ENCODE peak calls at places on chromosomes 12 and 14, in six cellular contexts. One of them, this sample, is unnamed.

GRCh38 chr12:132178801-132179401 is 34.6 kb downstream of the NOC4L start:
- DNase-seq in skeletal muscle cell: no peak
- DNase-seq in osteoblast: no peak
- DNase-seq in cardiac fibroblast: no peak
- DNase-seq in NCI-H2081: peak
- DNase-seq in pons: no peak
- DNase-seq in this sample: no peak

GRCh38 chr14:64682173-64682710 is 22.0 kb upstream of the PLEKHG3 start:
- DNase-seq in NCI-H2081: no peak
- DNase-seq in osteoblast: peak
- DNase-seq in cardiac fibroblast: peak
- DNase-seq in skeletal muscle cell: no peak
- DNase-seq in pons: peak
- DNase-seq in this sample: no peak

GRCh38 chr12:27524839-27525238 is 833 bp downstream of the PPFIBP1 start:
- DNase-seq in osteoblast: no peak
- DNase-seq in pons: peak
- DNase-seq in NCI-H2081: no peak
- DNase-seq in cardiac fibroblast: peak
- DNase-seq in skeletal muscle cell: no peak
- DNase-seq in this sample: no peak

GRCh38 chr12:64256166-64256800 is 34.2 kb upstream of the KICS2 start:
- DNase-seq in NCI-H2081: peak
- DNase-seq in pons: peak
- DNase-seq in cardiac fibroblast: peak
- DNase-seq in osteoblast: peak
- DNase-seq in skeletal muscle cell: peak
- DNase-seq in this sample: peak

GRCh38 chr12:53180931-53181645 is 363 bp upstream of the CSAD start:
- DNase-seq in cardiac fibroblast: peak
- DNase-seq in skeletal muscle cell: no peak
- DNase-seq in NCI-H2081: peak
- DNase-seq in pons: no peak
- DNase-seq in osteoblast: peak
- DNase-seq in this sample: peak

GRCh38 chr12:68094195-68094594 is 65.3 kb downstream of the IFNG start:
- DNase-seq in osteoblast: no peak
- DNase-seq in skeletal muscle cell: no peak
- DNase-seq in cardiac fibroblast: no peak
- DNase-seq in pons: no peak
- DNase-seq in NCI-H2081: no peak
- DNase-seq in this sample: no peak

GRCh38 chr14:90045608-90046007 is 16.2 kb upstream of the KCNK13 start:
- DNase-seq in osteoblast: no peak
- DNase-seq in NCI-H2081: no peak
- DNase-seq in pons: no peak
- DNase-seq in skeletal muscle cell: no peak
- DNase-seq in cardiac fibroblast: no peak
- DNase-seq in this sample: no peak

GRCh38 chr14:100433428-100433814 is 110.3 kb downstream of the SLC25A47 start:
- DNase-seq in skeletal muscle cell: no peak
- DNase-seq in osteoblast: no peak
- DNase-seq in cardiac fibroblast: no peak
- DNase-seq in NCI-H2081: no peak
- DNase-seq in pons: no peak
- DNase-seq in this sample: no peak

GRCh38 chr12:27164330-27165045 is 79.6 kb upstream of the STK38L start:
- DNase-seq in skeletal muscle cell: no peak
- DNase-seq in NCI-H2081: no peak
- DNase-seq in cardiac fibroblast: no peak
- DNase-seq in osteoblast: no peak
- DNase-seq in pons: no peak
- DNase-seq in this sample: no peak

GRCh38 chr14:50726372-50727107 is 58.4 kb upstream of the SAV1 start:
- DNase-seq in osteoblast: peak
- DNase-seq in skeletal muscle cell: peak
- DNase-seq in pons: no peak
- DNase-seq in NCI-H2081: no peak
- DNase-seq in cardiac fibroblast: peak
- DNase-seq in this sample: peak

GRCh38 chr14:100780646-100781355 is 45.1 kb upstream of the MEG3 start:
- DNase-seq in pons: no peak
- DNase-seq in osteoblast: no peak
- DNase-seq in NCI-H2081: no peak
- DNase-seq in skeletal muscle cell: no peak
- DNase-seq in cardiac fibroblast: no peak
- DNase-seq in this sample: no peak

GRCh38 chr14:68549057-68549421 is 243.8 kb downstream of the ZFP36L1 start:
- DNase-seq in cardiac fibroblast: peak
- DNase-seq in osteoblast: peak
- DNase-seq in skeletal muscle cell: peak
- DNase-seq in pons: no peak
- DNase-seq in NCI-H2081: no peak
- DNase-seq in this sample: no peak

GRCh38 chr12:132842449-132843045 is 13.9 kb upstream of the GOLGA3 start:
- DNase-seq in cardiac fibroblast: no peak
- DNase-seq in pons: no peak
- DNase-seq in osteoblast: no peak
- DNase-seq in NCI-H2081: no peak
- DNase-seq in skeletal muscle cell: no peak
- DNase-seq in this sample: no peak

GRCh38 chr12:45587877-45588530 is 141.5 kb upstream of the ARID2 start:
- DNase-seq in NCI-H2081: no peak
- DNase-seq in cardiac fibroblast: no peak
- DNase-seq in pons: no peak
- DNase-seq in osteoblast: no peak
- DNase-seq in skeletal muscle cell: no peak
- DNase-seq in this sample: no peak

GRCh38 chr12:42565001-42565400 is 24.5 kb downstream of the PRICKLE1 start:
- DNase-seq in cardiac fibroblast: no peak
- DNase-seq in NCI-H2081: no peak
- DNase-seq in pons: no peak
- DNase-seq in skeletal muscle cell: no peak
- DNase-seq in osteoblast: no peak
- DNase-seq in this sample: no peak

GRCh38 chr12:103505371-103506236 is 9.8 kb upstream of the C12orf42 start:
- DNase-seq in skeletal muscle cell: no peak
- DNase-seq in cardiac fibroblast: no peak
- DNase-seq in osteoblast: no peak
- DNase-seq in pons: no peak
- DNase-seq in NCI-H2081: no peak
- DNase-seq in this sample: no peak

GRCh38 chr14:73176673-73177072 is 40.4 kb downstream of the PSEN1 start:
- DNase-seq in cardiac fibroblast: no peak
- DNase-seq in osteoblast: no peak
- DNase-seq in skeletal muscle cell: no peak
- DNase-seq in NCI-H2081: no peak
- DNase-seq in pons: no peak
- DNase-seq in this sample: no peak

GRCh38 chr12:18551703-18552102 is 186.1 kb downstream of the PLCZ1 start:
- DNase-seq in osteoblast: no peak
- DNase-seq in skeletal muscle cell: no peak
- DNase-seq in cardiac fibroblast: no peak
- DNase-seq in pons: no peak
- DNase-seq in NCI-H2081: no peak
- DNase-seq in this sample: no peak

GRCh38 chr12:29625359-29625953 is 128.0 kb upstream of the OVCH1 start:
- DNase-seq in NCI-H2081: no peak
- DNase-seq in osteoblast: peak
- DNase-seq in cardiac fibroblast: no peak
- DNase-seq in pons: no peak
- DNase-seq in skeletal muscle cell: no peak
- DNase-seq in this sample: no peak

GRCh38 chr12:86723326-86723725 is 467.1 kb upstream of the MGAT4C start:
- DNase-seq in cardiac fibroblast: peak
- DNase-seq in NCI-H2081: no peak
- DNase-seq in pons: no peak
- DNase-seq in osteoblast: no peak
- DNase-seq in skeletal muscle cell: no peak
- DNase-seq in this sample: no peak

GRCh38 chr14:22518073-22518472 is 71.0 kb downstream of the DAD1 start:
- DNase-seq in pons: no peak
- DNase-seq in cardiac fibroblast: no peak
- DNase-seq in skeletal muscle cell: no peak
- DNase-seq in NCI-H2081: no peak
- DNase-seq in osteoblast: no peak
- DNase-seq in this sample: peak

GRCh38 chr12:57148469-57149308 is 1.3 kb upstream of the LRP1-AS start:
- DNase-seq in osteoblast: peak
- DNase-seq in pons: no peak
- DNase-seq in cardiac fibroblast: peak
- DNase-seq in NCI-H2081: no peak
- DNase-seq in skeletal muscle cell: no peak
- DNase-seq in this sample: no peak

GRCh38 chr14:32657081-32657480 is 281.6 kb upstream of the NPAS3 start:
- DNase-seq in cardiac fibroblast: peak
- DNase-seq in NCI-H2081: no peak
- DNase-seq in osteoblast: no peak
- DNase-seq in skeletal muscle cell: peak
- DNase-seq in pons: peak
- DNase-seq in this sample: peak

GRCh38 chr12:9587903-9588600 is 19.7 kb downstream of the KLRB1 start:
- DNase-seq in osteoblast: no peak
- DNase-seq in cardiac fibroblast: no peak
- DNase-seq in skeletal muscle cell: peak
- DNase-seq in pons: peak
- DNase-seq in NCI-H2081: no peak
- DNase-seq in this sample: no peak

GRCh38 chr12:120687570-120688289 is 781 bp downstream of the MLEC start:
- DNase-seq in NCI-H2081: no peak
- DNase-seq in skeletal muscle cell: no peak
- DNase-seq in osteoblast: no peak
- DNase-seq in cardiac fibroblast: peak
- DNase-seq in pons: no peak
- DNase-seq in this sample: no peak

GRCh38 chr14:69772082-69773017 is 5.4 kb downstream of the SRSF5 start:
- DNase-seq in osteoblast: no peak
- DNase-seq in cardiac fibroblast: no peak
- DNase-seq in pons: no peak
- DNase-seq in NCI-H2081: no peak
- DNase-seq in skeletal muscle cell: no peak
- DNase-seq in this sample: no peak

GRCh38 chr14:105180598-105181528 is at the start of gene NUDT14:
- DNase-seq in NCI-H2081: peak
- DNase-seq in cardiac fibroblast: peak
- DNase-seq in pons: no peak
- DNase-seq in osteoblast: peak
- DNase-seq in skeletal muscle cell: no peak
- DNase-seq in this sample: no peak

GRCh38 chr14:81676879-81677278 is 143.2 kb upstream of the SEL1L start:
- DNase-seq in NCI-H2081: no peak
- DNase-seq in cardiac fibroblast: no peak
- DNase-seq in skeletal muscle cell: no peak
- DNase-seq in pons: no peak
- DNase-seq in osteoblast: no peak
- DNase-seq in this sample: no peak

GRCh38 chr12:6903712-6904111 is 910 bp upstream of the LRRC23 start:
- DNase-seq in skeletal muscle cell: no peak
- DNase-seq in pons: no peak
- DNase-seq in osteoblast: no peak
- DNase-seq in NCI-H2081: no peak
- DNase-seq in cardiac fibroblast: no peak
- DNase-seq in this sample: no peak

GRCh38 chr12:66288121-66288520 is 14.2 kb upstream of the HELB start:
- DNase-seq in cardiac fibroblast: no peak
- DNase-seq in NCI-H2081: no peak
- DNase-seq in skeletal muscle cell: no peak
- DNase-seq in osteoblast: no peak
- DNase-seq in pons: no peak
- DNase-seq in this sample: no peak

GRCh38 chr12:3304436-3305135 is 186.4 kb upstream of the PRMT8 start:
- DNase-seq in osteoblast: peak
- DNase-seq in NCI-H2081: peak
- DNase-seq in skeletal muscle cell: peak
- DNase-seq in pons: peak
- DNase-seq in cardiac fibroblast: peak
- DNase-seq in this sample: peak

GRCh38 chr14:51283402-51283825 is 43.4 kb downstream of the TMX1 start:
- DNase-seq in NCI-H2081: peak
- DNase-seq in osteoblast: peak
- DNase-seq in pons: peak
- DNase-seq in skeletal muscle cell: peak
- DNase-seq in cardiac fibroblast: peak
- DNase-seq in this sample: peak

GRCh38 chr12:6943387-6943718 is 263 bp upstream of the RNU7-1 start:
- DNase-seq in pons: no peak
- DNase-seq in cardiac fibroblast: peak
- DNase-seq in osteoblast: peak
- DNase-seq in NCI-H2081: peak
- DNase-seq in skeletal muscle cell: peak
- DNase-seq in this sample: peak

GRCh38 chr12:104166465-104166864 is 28.5 kb upstream of the NFYB start:
- DNase-seq in NCI-H2081: no peak
- DNase-seq in pons: no peak
- DNase-seq in osteoblast: no peak
- DNase-seq in cardiac fibroblast: no peak
- DNase-seq in skeletal muscle cell: no peak
- DNase-seq in this sample: peak

GRCh38 chr12:65039306-65039705 is 81.8 kb downstream of the WIF1 start:
- DNase-seq in cardiac fibroblast: no peak
- DNase-seq in pons: no peak
- DNase-seq in skeletal muscle cell: no peak
- DNase-seq in osteoblast: no peak
- DNase-seq in NCI-H2081: no peak
- DNase-seq in this sample: no peak

GRCh38 chr12:56257491-56258067 is 605 bp downstream of the ANKRD52 start:
- DNase-seq in skeletal muscle cell: no peak
- DNase-seq in osteoblast: peak
- DNase-seq in cardiac fibroblast: peak
- DNase-seq in pons: no peak
- DNase-seq in NCI-H2081: peak
- DNase-seq in this sample: no peak

This sample was measured in astrocyte of the cerebellum.